ENCODE peak calls at places on chromosomes 12 and 14, in five cellular contexts. G is suprapubic skin, Y is fibroblast of mammary gland, F is lower lobe of right lung, D is foreskin fibroblast. N is an unnamed sample.

GRCh38 chr12:8493084-8493483 is 20.2 kb upstream of the CLEC4D start:
- DNase-seq in G (no peak), Y (no peak), F (no peak), D (no peak), N (no peak)

GRCh38 chr12:32163596-32163995 is 56.9 kb downstream of the BICD1 start:
- DNase-seq in G (no peak), Y (peak), F (no peak), D (no peak), N (peak)

GRCh38 chr14:74333909-74334308 is 14.4 kb upstream of the VRTN start:
- DNase-seq in G (no peak), Y (peak), F (no peak), D (peak), N (no peak)

GRCh38 chr12:111413442-111414086 is 7.8 kb downstream of the SH2B3 start:
- DNase-seq in G (no peak), Y (peak), F (peak), D (peak), N (no peak)

GRCh38 chr14:69845787-69846186 is 33.4 kb upstream of the SMOC1 start:
- DNase-seq in G (no peak), Y (no peak), F (no peak), D (no peak), N (peak)

GRCh38 chr14:58836303-58836702 is 198.5 kb downstream of the DACT1 start:
- DNase-seq in G (no peak), Y (no peak), F (no peak), D (no peak), N (no peak)

GRCh38 chr12:78916845-78917480 is 52.4 kb downstream of the SYT1 start:
- DNase-seq in G (no peak), Y (peak), F (no peak), D (no peak), N (no peak)

GRCh38 chr12:92505373-92506340 is 197.1 kb upstream of the PLEKHG7 start:
- DNase-seq in G (no peak), Y (peak), F (peak), D (no peak), N (no peak)

GRCh38 chr12:87320724-87321123 is 708.5 kb downstream of the C12orf50 start:
- DNase-seq in G (no peak), Y (peak), F (no peak), D (no peak), N (no peak)

GRCh38 chr12:52676163-52676562 is 4.0 kb downstream of the KRT1 start:
- DNase-seq in G (no peak), Y (no peak), F (no peak), D (no peak), N (no peak)

GRCh38 chr14:48857366-48857765 is 728.8 kb downstream of the RPS29 start:
- DNase-seq in G (no peak), Y (no peak), F (no peak), D (no peak), N (no peak)

GRCh38 chr14:95374262-95374997 is 54.7 kb upstream of the CLMN start:
- DNase-seq in G (no peak), Y (no peak), F (no peak), D (no peak), N (no peak)

GRCh38 chr12:48296586-48297396 is 53.9 kb downstream of the ZNF641 start:
- DNase-seq in G (peak), Y (peak), F (peak), D (peak), N (peak)

GRCh38 chr12:41466300-41466699 is 278.2 kb downstream of the PDZRN4 start:
- DNase-seq in G (no peak), Y (no peak), F (no peak), D (no peak), N (no peak)

GRCh38 chr12:11765421-11765816 is 115.9 kb downstream of the ETV6 start:
- DNase-seq in G (no peak), Y (no peak), F (no peak), D (no peak), N (no peak)

GRCh38 chr14:33848706-33849454 is 102.0 kb downstream of the EGLN3 start:
- DNase-seq in G (no peak), Y (peak), F (no peak), D (no peak), N (peak)

GRCh38 chr14:68177728-68178127 is 358.1 kb downstream of the RAD51B start:
- DNase-seq in G (no peak), Y (no peak), F (no peak), D (no peak), N (no peak)

GRCh38 chr14:67515386-67516079 is 17.6 kb upstream of the PLEKHH1 start:
- DNase-seq in G (no peak), Y (no peak), F (peak), D (no peak), N (no peak)

DNA sequence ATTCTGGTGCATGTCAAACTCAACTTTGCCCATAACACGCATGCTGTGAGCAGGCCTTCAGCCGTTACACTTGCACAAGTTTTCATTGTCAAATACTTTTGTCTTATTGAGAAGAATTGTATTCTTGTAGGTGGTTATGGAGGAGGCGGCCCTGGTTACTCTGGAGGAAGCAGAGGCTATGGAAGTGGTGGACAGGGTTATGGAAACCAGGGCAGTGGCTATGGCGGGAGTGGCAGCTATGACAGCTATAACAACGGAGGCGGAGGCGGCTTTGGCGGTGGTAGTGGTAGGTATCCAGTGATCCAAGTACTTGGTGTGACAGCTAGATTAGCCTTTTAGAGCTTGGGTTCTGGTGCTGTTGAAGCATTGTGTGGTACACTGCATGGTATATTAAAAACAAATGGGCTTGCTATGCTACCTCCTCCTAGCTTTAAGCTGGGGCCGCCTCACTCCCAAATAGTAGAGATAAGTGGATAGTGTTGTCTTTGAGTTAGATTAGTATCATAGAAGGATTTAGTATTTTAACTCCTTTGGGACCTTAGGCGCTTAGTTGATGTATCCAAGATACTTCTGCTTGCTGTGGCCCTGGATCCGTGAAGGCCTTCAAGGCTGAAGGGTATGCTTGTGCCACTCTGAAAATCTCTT is 2.5 kb downstream of the HNRNPA1 start:
- DNase-seq in G (no peak), Y (no peak), F (no peak), D (no peak), N (no peak)
- H3K4me3 ChIP-seq in G (peak), Y (peak), F (peak), D (peak), N (peak)

GRCh38 chr14:99273724-99274345 is 1.8 kb upstream of the BCL11B start:
- DNase-seq in G (peak), Y (no peak), F (no peak), D (no peak), N (no peak)

GRCh38 chr14:99273025-99273723 is 1.2 kb upstream of the BCL11B start:
- DNase-seq in G (peak), Y (no peak), F (no peak), D (no peak), N (no peak)

GRCh38 chr14:99275222-99275584 is 3.2 kb upstream of the BCL11B start:
- DNase-seq in G (no peak), Y (no peak), F (no peak), D (no peak), N (no peak)

GRCh38 chr14:99276482-99276881 is 4.5 kb upstream of the BCL11B start:
- DNase-seq in G (no peak), Y (no peak), F (no peak), D (no peak), N (no peak)

DNA sequence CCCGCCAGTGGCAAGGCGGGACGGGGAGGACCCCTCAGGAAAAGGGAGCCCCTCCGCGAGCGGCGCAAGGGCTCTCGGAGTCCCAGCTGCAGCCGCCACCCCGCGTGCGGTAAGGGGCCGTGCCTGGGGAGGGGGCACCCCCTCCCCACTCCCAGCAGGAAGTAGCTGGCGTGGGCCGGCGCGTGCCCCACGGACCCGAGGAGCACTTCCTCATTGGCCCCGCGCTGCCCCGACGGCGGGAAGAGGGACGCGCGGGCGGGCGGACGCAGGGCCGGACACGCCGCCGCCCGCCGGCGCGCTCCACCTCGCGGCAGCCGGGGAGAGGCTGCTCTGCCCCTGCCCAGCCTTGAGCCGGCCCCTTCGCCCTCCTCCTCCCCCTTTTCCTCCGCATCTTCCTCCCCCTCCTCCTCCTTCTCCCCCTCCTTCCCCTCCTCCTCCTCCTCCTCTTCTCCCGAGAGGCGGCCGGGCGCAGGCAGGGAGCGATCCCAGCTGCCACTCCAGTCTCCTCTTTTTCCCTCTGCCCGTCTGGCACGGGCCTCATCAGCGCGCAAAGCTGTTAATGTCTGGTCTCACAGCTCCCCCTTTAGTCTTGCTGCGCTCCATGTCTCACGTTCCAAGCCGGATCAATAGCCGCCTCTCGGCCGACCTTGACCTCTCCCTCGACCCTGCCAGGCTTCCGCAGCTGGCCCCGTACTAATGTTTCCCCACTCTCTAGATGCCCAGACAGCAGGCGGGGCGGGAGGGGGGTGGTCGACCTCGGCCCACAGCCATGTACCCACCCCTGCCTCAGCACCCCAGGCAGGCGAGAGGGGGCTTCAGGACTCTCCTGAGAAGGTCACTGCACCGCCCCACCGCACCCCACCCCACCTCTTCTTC is 2.6 kb upstream of the BCL11B start:
- DNase-seq in G (peak), Y (peak), F (no peak), D (peak), N (peak)
- TF ChIP-seq CTCF in G (peak), Y (peak), F (peak), D (peak), N (peak)

GRCh38 chr12:121123488-121123887 is 9.2 kb upstream of the P2RX7 start:
- DNase-seq in G (no peak), Y (no peak), F (no peak), D (no peak), N (no peak)
- H3K4me3 ChIP-seq in G (no peak), Y (no peak), F (no peak), D (no peak), N (no peak)

GRCh38 chr12:130454296-130454695 is 116.6 kb downstream of the PIWIL1 start:
- DNase-seq in G (no peak), Y (no peak), F (no peak), D (no peak), N (no peak)
- TF ChIP-seq CTCF in G (no peak), Y (no peak), F (no peak), D (no peak), N (no peak)

GRCh38 chr12:123896786-123897185 is 75.8 kb downstream of the CCDC92 start:
- DNase-seq in G (no peak), Y (peak), F (no peak), D (peak), N (no peak)

GRCh38 chr12:123899368-123899767 is 73.3 kb downstream of the CCDC92 start:
- DNase-seq in G (no peak), Y (no peak), F (no peak), D (no peak), N (no peak)

GRCh38 chr12:123900898-123901376 is 71.7 kb downstream of the CCDC92 start:
- DNase-seq in G (no peak), Y (peak), F (no peak), D (no peak), N (no peak)

GRCh38 chr12:123897221-123897620 is 75.4 kb downstream of the CCDC92 start:
- DNase-seq in G (no peak), Y (peak), F (no peak), D (peak), N (no peak)

GRCh38 chr12:123898673-123899072 is 74.0 kb downstream of the CCDC92 start:
- DNase-seq in G (no peak), Y (no peak), F (no peak), D (no peak), N (no peak)
- H3K4me3 ChIP-seq in G (no peak), Y (no peak), F (no peak), D (no peak), N (no peak)

GRCh38 chr12:81439344-81439743 is 319.8 kb downstream of the PPFIA2 start:
- DNase-seq in G (no peak), Y (no peak), F (no peak), D (no peak), N (no peak)

DNA sequence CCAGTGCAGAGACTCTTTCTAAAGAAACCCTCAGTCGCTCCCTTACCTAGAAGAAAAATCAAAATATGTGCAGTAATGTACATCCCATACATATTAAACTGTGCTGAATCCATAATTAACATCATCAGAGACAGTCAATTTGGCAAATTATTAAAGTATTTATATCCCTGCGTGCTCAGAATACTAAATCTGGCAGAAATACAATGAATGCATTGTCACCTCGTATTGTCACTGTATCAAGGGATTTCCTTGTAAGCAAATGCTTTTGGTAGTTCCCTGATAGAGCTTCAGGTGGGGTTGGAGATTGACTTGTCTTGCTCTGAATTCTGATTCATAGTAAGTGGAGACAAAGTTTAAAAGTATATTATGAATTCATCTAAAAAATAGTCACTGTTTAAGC is 319.1 kb downstream of the PPFIA2 start:
- DNase-seq in G (no peak), Y (no peak), F (no peak), D (no peak), N (no peak)
- TF ChIP-seq CTCF in G (no peak), Y (no peak), F (no peak), D (no peak), N (no peak)

GRCh38 chr14:103290961-103291360 is 43.1 kb upstream of the EIF5 start:
- DNase-seq in G (no peak), Y (no peak), F (no peak), D (no peak), N (no peak)
- H3K4me3 ChIP-seq in G (no peak), Y (no peak), F (no peak), D (no peak), N (no peak)

DNA sequence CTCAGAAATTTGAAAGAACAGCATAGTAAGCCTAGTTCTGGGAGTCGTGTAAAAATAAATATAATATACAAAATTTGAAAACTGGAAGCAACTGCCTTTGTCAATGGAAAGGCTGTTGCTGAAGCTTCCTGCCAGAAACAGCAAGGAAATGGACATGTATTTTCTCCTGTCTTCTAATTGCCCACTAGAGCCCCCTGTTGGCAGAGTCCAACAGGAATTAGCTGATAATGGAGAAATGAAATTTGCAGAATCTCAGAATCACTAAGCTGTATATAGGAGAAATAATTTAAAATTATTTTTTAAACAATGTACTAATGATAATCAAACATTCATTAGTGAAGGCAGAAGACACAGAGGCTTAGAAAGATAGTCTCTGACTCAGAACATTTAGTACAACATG is 414.8 kb downstream of the SLC6A15 start:
- DNase-seq in G (no peak), Y (peak), F (no peak), D (no peak), N (no peak)
- TF ChIP-seq CTCF in G (no peak), Y (peak), F (no peak), D (peak), N (peak)

DNA sequence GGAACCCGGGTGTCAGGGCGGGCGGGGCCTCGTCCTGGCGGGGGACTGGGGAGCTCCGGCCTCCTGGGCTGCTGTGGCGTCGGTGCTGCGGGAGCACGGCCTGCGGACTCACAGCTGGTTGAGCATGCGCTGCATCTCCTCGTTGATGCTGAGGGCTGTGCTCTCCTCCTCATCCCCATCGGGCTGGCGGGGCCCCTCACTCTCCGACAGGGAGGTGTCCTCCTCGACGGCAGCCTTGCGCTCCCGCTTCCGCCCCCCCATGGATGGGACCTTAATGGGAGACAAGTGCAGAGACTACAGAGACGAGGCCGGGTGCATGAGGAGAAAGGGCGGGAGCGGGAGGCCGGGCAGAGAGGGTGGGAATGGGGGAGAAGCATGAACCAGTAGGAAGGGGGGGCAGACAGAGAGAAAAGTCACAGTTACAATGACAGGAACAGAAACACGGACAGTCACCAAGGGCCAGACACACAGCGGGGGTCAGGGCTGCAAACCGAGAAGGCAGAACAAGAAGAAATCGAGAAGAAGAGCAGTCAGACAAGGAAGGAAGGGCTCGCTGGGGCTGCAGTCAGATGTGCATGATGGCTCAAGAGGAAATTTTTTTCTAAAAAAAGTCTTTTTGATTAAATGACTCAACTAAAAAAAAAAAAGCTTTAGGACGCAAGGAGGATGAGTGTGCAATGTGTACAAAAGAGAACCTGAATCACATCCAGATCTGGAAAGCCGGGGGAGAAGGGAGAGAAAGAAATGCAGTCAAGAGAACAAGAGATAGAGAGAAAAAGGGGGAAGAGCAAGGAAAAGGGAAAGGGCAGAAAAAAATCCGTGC is 7.1 kb downstream of the IFFO1 start:
- DNase-seq in G (no peak), Y (peak), F (no peak), D (peak), N (no peak)
- H3K4me3 ChIP-seq in G (no peak), Y (peak), F (no peak), D (peak), N (no peak)

N was measured in epithelial cell of proximal tubule.